ENCODE peak calls at places on chromosomes 11 and 22, in six cellular contexts. One of them, this sample, is unnamed. For H3K27me3, the result is how much of the 10 kb centered on the place peaks cover.

GRCh38 chr11:36213050-36213840 is 76.0 kb downstream of the COMMD9 start:
- DNase-seq in IMR-90: no peak
- DNase-seq in thoracic aorta: no peak
- DNase-seq in hepatocyte: no peak
- DNase-seq in fibroblast of lung: no peak
- DNase-seq in HL-60: no peak
- DNase-seq in this sample: no peak

GRCh38 chr11:62928011-62928410 is 6.8 kb upstream of the CHRM1 start:
- DNase-seq in hepatocyte: no peak
- DNase-seq in IMR-90: no peak
- DNase-seq in thoracic aorta: no peak
- DNase-seq in fibroblast of lung: no peak
- DNase-seq in HL-60: no peak
- DNase-seq in this sample: no peak

GRCh38 chr22:18045794-18046193 is 21.4 kb upstream of the MICAL3 start:
- DNase-seq in hepatocyte: no peak
- DNase-seq in HL-60: no peak
- DNase-seq in fibroblast of lung: no peak
- DNase-seq in IMR-90: no peak
- DNase-seq in thoracic aorta: no peak
- DNase-seq in this sample: no peak

GRCh38 chr11:102630598-102631448 is 5.7 kb upstream of the MMP20 start:
- DNase-seq in fibroblast of lung: no peak
- DNase-seq in HL-60: no peak
- DNase-seq in thoracic aorta: no peak
- DNase-seq in IMR-90: no peak
- DNase-seq in hepatocyte: peak
- DNase-seq in this sample: no peak

GRCh38 chr11:60987577-60988277 is 16.2 kb downstream of the CD6 start:
- DNase-seq in hepatocyte: no peak
- DNase-seq in HL-60: no peak
- DNase-seq in thoracic aorta: no peak
- DNase-seq in IMR-90: no peak
- DNase-seq in fibroblast of lung: no peak
- DNase-seq in this sample: no peak

GRCh38 chr11:126602349-126602940 is 247.0 kb downstream of the ST3GAL4 start:
- DNase-seq in fibroblast of lung: no peak
- DNase-seq in IMR-90: no peak
- DNase-seq in thoracic aorta: no peak
- DNase-seq in HL-60: no peak
- DNase-seq in hepatocyte: no peak
- DNase-seq in this sample: no peak

GRCh38 chr11:130379276-130379675 is 49.1 kb downstream of the ADAMTS8 start:
- DNase-seq in thoracic aorta: no peak
- DNase-seq in IMR-90: no peak
- DNase-seq in hepatocyte: no peak
- DNase-seq in HL-60: no peak
- DNase-seq in fibroblast of lung: no peak
- DNase-seq in this sample: no peak

GRCh38 chr11:95066721-95067041 is at the start of gene SRSF8:
- DNase-seq in thoracic aorta: no peak
- DNase-seq in IMR-90: no peak
- DNase-seq in HL-60: no peak
- DNase-seq in fibroblast of lung: no peak
- DNase-seq in hepatocyte: no peak
- DNase-seq in this sample: peak

GRCh38 chr11:129248618-129249017 is 56.5 kb upstream of the ARHGAP32 start:
- DNase-seq in IMR-90: peak
- DNase-seq in fibroblast of lung: peak
- DNase-seq in hepatocyte: peak
- DNase-seq in HL-60: no peak
- DNase-seq in thoracic aorta: no peak
- DNase-seq in this sample: peak

GRCh38 chr11:132977241-132977640 is 555.1 kb downstream of the OPCML start:
- DNase-seq in IMR-90: no peak
- DNase-seq in fibroblast of lung: no peak
- DNase-seq in hepatocyte: no peak
- DNase-seq in thoracic aorta: no peak
- DNase-seq in HL-60: no peak
- DNase-seq in this sample: no peak

GRCh38 chr11:116109228-116109627 is 605.0 kb upstream of the CADM1 start:
- DNase-seq in hepatocyte: peak
- DNase-seq in fibroblast of lung: peak
- DNase-seq in thoracic aorta: no peak
- DNase-seq in HL-60: no peak
- DNase-seq in IMR-90: peak
- DNase-seq in this sample: peak

GRCh38 chr11:4167758-4168157 is 73.2 kb downstream of the RRM1 start:
- DNase-seq in IMR-90: no peak
- DNase-seq in HL-60: no peak
- DNase-seq in fibroblast of lung: no peak
- DNase-seq in hepatocyte: no peak
- DNase-seq in thoracic aorta: no peak
- DNase-seq in this sample: no peak

GRCh38 chr11:86047275-86047991 is 21.5 kb downstream of the PICALM start:
- DNase-seq in hepatocyte: no peak
- DNase-seq in thoracic aorta: no peak
- DNase-seq in IMR-90: peak
- DNase-seq in HL-60: peak
- DNase-seq in fibroblast of lung: peak
- DNase-seq in this sample: peak

GRCh38 chr11:74204692-74205091 is 33.6 kb downstream of the PPME1 start:
- DNase-seq in hepatocyte: no peak
- DNase-seq in HL-60: no peak
- DNase-seq in thoracic aorta: no peak
- DNase-seq in fibroblast of lung: no peak
- DNase-seq in IMR-90: no peak
- DNase-seq in this sample: no peak

GRCh38 chr11:128716661-128717210 is 22.9 kb downstream of the FLI1 start:
- DNase-seq in fibroblast of lung: peak
- DNase-seq in HL-60: peak
- DNase-seq in thoracic aorta: no peak
- DNase-seq in IMR-90: peak
- DNase-seq in hepatocyte: no peak
- DNase-seq in this sample: no peak

GRCh38 chr11:121671276-121672168 is 218.8 kb upstream of the SORL1-AS1 start:
- DNase-seq in fibroblast of lung: peak
- DNase-seq in IMR-90: peak
- DNase-seq in HL-60: no peak
- DNase-seq in hepatocyte: peak
- DNase-seq in thoracic aorta: no peak
- DNase-seq in this sample: peak

GRCh38 chr11:67627394-67627787 is 2.3 kb downstream of the NUDT8 start:
- DNase-seq in thoracic aorta: no peak
- DNase-seq in fibroblast of lung: no peak
- DNase-seq in hepatocyte: no peak
- DNase-seq in HL-60: no peak
- DNase-seq in IMR-90: no peak
- DNase-seq in this sample: no peak

GRCh38 chr11:93659841-93660240 is 1.6 kb upstream of the CEP295 start:
- DNase-seq in fibroblast of lung: peak
- DNase-seq in thoracic aorta: no peak
- DNase-seq in IMR-90: peak
- DNase-seq in HL-60: no peak
- DNase-seq in hepatocyte: no peak
- DNase-seq in this sample: peak

GRCh38 chr11:103546236-103546635 is 437.0 kb downstream of the DYNC2H1 start:
- DNase-seq in HL-60: no peak
- DNase-seq in fibroblast of lung: peak
- DNase-seq in hepatocyte: no peak
- DNase-seq in IMR-90: peak
- DNase-seq in thoracic aorta: no peak
- DNase-seq in this sample: peak

GRCh38 chr11:59557940-59558643 is 46.8 kb downstream of the OR4D9 start:
- DNase-seq in hepatocyte: no peak
- DNase-seq in HL-60: no peak
- DNase-seq in fibroblast of lung: no peak
- DNase-seq in IMR-90: no peak
- DNase-seq in thoracic aorta: no peak
- DNase-seq in this sample: no peak

GRCh38 chr11:20647976-20648565 is 21.3 kb upstream of the NELL1 start:
- DNase-seq in thoracic aorta: no peak
- DNase-seq in fibroblast of lung: peak
- DNase-seq in hepatocyte: peak
- DNase-seq in HL-60: peak
- DNase-seq in IMR-90: peak
- DNase-seq in this sample: peak

GRCh38 chr11:104995001-104995408 is 26.6 kb upstream of the CASP4 start:
- DNase-seq in HL-60: no peak
- DNase-seq in hepatocyte: no peak
- DNase-seq in fibroblast of lung: no peak
- DNase-seq in thoracic aorta: no peak
- DNase-seq in IMR-90: no peak
- DNase-seq in this sample: no peak

GRCh38 chr11:106959800-106960199 is 58.5 kb downstream of the GUCY1A2 start:
- DNase-seq in hepatocyte: no peak
- DNase-seq in IMR-90: no peak
- DNase-seq in HL-60: no peak
- DNase-seq in fibroblast of lung: peak
- DNase-seq in thoracic aorta: no peak
- DNase-seq in this sample: no peak

DNA sequence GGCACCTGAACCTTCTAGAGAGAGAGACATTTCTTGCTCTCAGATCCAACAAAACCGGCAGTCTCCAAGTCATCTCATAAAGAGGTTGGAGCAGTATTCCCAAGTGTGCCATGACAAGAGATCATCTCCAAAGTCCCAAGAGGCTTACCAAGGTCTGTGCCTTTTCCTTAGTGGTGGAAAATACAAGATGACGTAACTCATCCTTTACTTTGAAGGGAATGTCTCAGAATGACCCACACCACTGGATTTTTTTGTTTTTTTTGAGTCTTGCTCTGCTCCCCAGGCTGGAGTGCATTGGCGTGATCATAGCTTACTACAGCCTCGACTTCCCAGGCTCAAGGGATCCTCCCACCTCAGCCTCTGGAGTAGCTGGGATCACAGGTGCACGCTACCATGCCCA is 71.0 kb upstream of the SLC22A12 start:
- DNase-seq in IMR-90: no peak
- DNase-seq in fibroblast of lung: no peak
- DNase-seq in thoracic aorta: no peak
- DNase-seq in hepatocyte: no peak
- DNase-seq in HL-60: no peak
- DNase-seq in this sample: no peak
- H3K27me3 ChIP-seq in IMR-90: under half
- H3K27me3 ChIP-seq in fibroblast of lung: under half
- H3K27me3 ChIP-seq in thoracic aorta: under half
- H3K27me3 ChIP-seq in hepatocyte: under half
- H3K27me3 ChIP-seq in HL-60: under half
- H3K27me3 ChIP-seq in this sample: under half

GRCh38 chr11:2955896-2956476 is 26.8 kb upstream of the PHLDA2 start:
- DNase-seq in thoracic aorta: no peak
- DNase-seq in hepatocyte: no peak
- DNase-seq in fibroblast of lung: no peak
- DNase-seq in IMR-90: peak
- DNase-seq in HL-60: no peak
- DNase-seq in this sample: no peak
- TF ChIP-seq CTCF in thoracic aorta: no peak
- TF ChIP-seq CTCF in hepatocyte: peak
- TF ChIP-seq CTCF in fibroblast of lung: no peak
- TF ChIP-seq CTCF in IMR-90: no peak
- TF ChIP-seq CTCF in HL-60: no peak
- TF ChIP-seq CTCF in this sample: no peak

GRCh38 chr11:82757660-82758301 is 24.1 kb upstream of the FAM181B start:
- DNase-seq in fibroblast of lung: no peak
- DNase-seq in IMR-90: no peak
- DNase-seq in HL-60: no peak
- DNase-seq in hepatocyte: no peak
- DNase-seq in thoracic aorta: no peak
- DNase-seq in this sample: no peak

GRCh38 chr11:82752801-82753200 is 19.1 kb upstream of the FAM181B start:
- DNase-seq in hepatocyte: no peak
- DNase-seq in fibroblast of lung: peak
- DNase-seq in HL-60: no peak
- DNase-seq in thoracic aorta: no peak
- DNase-seq in IMR-90: no peak
- DNase-seq in this sample: no peak

GRCh38 chr11:82759649-82760048 is 26.0 kb upstream of the FAM181B start:
- DNase-seq in thoracic aorta: no peak
- DNase-seq in fibroblast of lung: no peak
- DNase-seq in HL-60: no peak
- DNase-seq in hepatocyte: no peak
- DNase-seq in IMR-90: no peak
- DNase-seq in this sample: no peak

GRCh38 chr11:82754410-82754809 is 20.7 kb upstream of the FAM181B start:
- DNase-seq in hepatocyte: no peak
- DNase-seq in fibroblast of lung: peak
- DNase-seq in IMR-90: no peak
- DNase-seq in thoracic aorta: no peak
- DNase-seq in HL-60: no peak
- DNase-seq in this sample: no peak

GRCh38 chr11:82756765-82757650 is 23.3 kb upstream of the FAM181B start:
- DNase-seq in hepatocyte: no peak
- DNase-seq in HL-60: no peak
- DNase-seq in thoracic aorta: no peak
- DNase-seq in IMR-90: no peak
- DNase-seq in fibroblast of lung: no peak
- DNase-seq in this sample: no peak
- H3K4me3 ChIP-seq in hepatocyte: no peak
- H3K4me3 ChIP-seq in HL-60: no peak
- H3K4me3 ChIP-seq in thoracic aorta: no peak
- H3K4me3 ChIP-seq in IMR-90: no peak
- H3K4me3 ChIP-seq in fibroblast of lung: no peak
- H3K4me3 ChIP-seq in this sample: no peak

GRCh38 chr11:16917941-16918340 is 96.3 kb downstream of the PLEKHA7 start:
- DNase-seq in hepatocyte: no peak
- DNase-seq in IMR-90: no peak
- DNase-seq in HL-60: no peak
- DNase-seq in thoracic aorta: no peak
- DNase-seq in fibroblast of lung: peak
- DNase-seq in this sample: peak

GRCh38 chr11:16920559-16920958 is 93.7 kb downstream of the PLEKHA7 start:
- DNase-seq in thoracic aorta: no peak
- DNase-seq in hepatocyte: no peak
- DNase-seq in IMR-90: no peak
- DNase-seq in fibroblast of lung: no peak
- DNase-seq in HL-60: no peak
- DNase-seq in this sample: no peak

GRCh38 chr11:16923987-16924386 is 90.2 kb downstream of the PLEKHA7 start:
- DNase-seq in HL-60: no peak
- DNase-seq in hepatocyte: peak
- DNase-seq in IMR-90: no peak
- DNase-seq in thoracic aorta: no peak
- DNase-seq in fibroblast of lung: no peak
- DNase-seq in this sample: no peak

GRCh38 chr11:16924462-16924825 is 89.8 kb downstream of the PLEKHA7 start:
- DNase-seq in HL-60: no peak
- DNase-seq in IMR-90: no peak
- DNase-seq in fibroblast of lung: no peak
- DNase-seq in thoracic aorta: no peak
- DNase-seq in hepatocyte: no peak
- DNase-seq in this sample: no peak

DNA sequence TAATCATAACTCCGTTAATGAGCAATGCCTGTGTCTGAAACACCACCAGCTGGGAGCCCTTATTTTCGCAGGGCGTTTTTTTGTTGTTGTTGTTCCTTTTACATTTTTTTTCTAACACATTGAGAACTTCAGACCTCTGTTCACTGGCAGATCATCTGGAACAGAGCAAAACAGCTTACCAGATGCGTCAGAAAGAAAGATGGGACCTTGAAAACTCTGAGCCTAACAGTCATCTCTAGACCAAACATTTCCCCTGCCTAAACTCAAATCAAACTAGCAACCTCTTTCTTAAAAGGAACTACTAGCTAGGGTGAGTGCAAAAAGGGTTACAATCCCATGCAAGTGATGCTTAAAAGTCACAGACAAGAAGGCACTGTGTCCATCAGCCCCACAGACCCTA is 93.2 kb downstream of the PLEKHA7 start:
- DNase-seq in hepatocyte: no peak
- DNase-seq in fibroblast of lung: no peak
- DNase-seq in IMR-90: no peak
- DNase-seq in HL-60: no peak
- DNase-seq in thoracic aorta: no peak
- DNase-seq in this sample: no peak
- H3K27me3 ChIP-seq in hepatocyte: under half
- H3K27me3 ChIP-seq in fibroblast of lung: under half
- H3K27me3 ChIP-seq in IMR-90: under half
- H3K27me3 ChIP-seq in HL-60: under half
- H3K27me3 ChIP-seq in thoracic aorta: under half
- H3K27me3 ChIP-seq in this sample: under half

This sample was measured in bronchial epithelial cell.